ENCODE peak calls at places on chromosomes 2 and 18, in nine cellular contexts. E, G, L, T, B, C, S, H and J are unnamed samples.

GRCh38 chr18:22348521-22349316 is 69.0 kb downstream of the CTAGE1 start:
- DNase-seq in E (peak; percentile 81), G (peak; percentile 68), L (peak; percentile 90), T (no peak), B (peak; percentile 87), C (peak; percentile 86), S (no peak), H (peak; percentile 70), J (no peak)

GRCh38 chr2:100202567-100202966 is 60.2 kb upstream of the AFF3 start:
- DNase-seq in E (no peak), G (peak; percentile 34), L (no peak), T (no peak), B (no peak), C (no peak), S (no peak), H (no peak), J (no peak)

GRCh38 chr2:165868211-165868610 is 74.2 kb upstream of the GALNT3 start:
- DNase-seq in E (no peak), G (no peak), L (no peak), T (no peak), B (no peak), C (no peak), S (no peak), H (no peak), J (no peak)

GRCh38 chr2:54803783-54804758 is 80.6 kb downstream of the EML6 start:
- DNase-seq in E (no peak), G (no peak), L (no peak), T (no peak), B (no peak), C (no peak), S (no peak), H (no peak), J (no peak)

GRCh38 chr2:118464546-118464945 is 376.3 kb downstream of the INSIG2 start:
- DNase-seq in E (no peak), G (no peak), L (no peak), T (no peak), B (no peak), C (no peak), S (no peak), H (no peak), J (no peak)

GRCh38 chr2:145635706-145636427 is 1115.9 kb upstream of the ZEB2 start:
- DNase-seq in E (no peak), G (no peak), L (no peak), T (no peak), B (no peak), C (no peak), S (no peak), H (no peak), J (no peak)

GRCh38 chr2:219480004-219480403 is 18.7 kb upstream of the GMPPA start:
- DNase-seq in E (no peak), G (no peak), L (no peak), T (no peak), B (no peak), C (no peak), S (no peak), H (no peak), J (no peak)

GRCh38 chr2:4883375-4883774 is 808.8 kb upstream of the SOX11 start:
- DNase-seq in E (no peak), G (no peak), L (no peak), T (no peak), B (no peak), C (no peak), S (no peak), H (no peak), J (no peak)

GRCh38 chr18:43661570-43661969 is 384.3 kb upstream of the SYT4 start:
- DNase-seq in E (peak; percentile 40), G (peak; percentile 35), L (no peak), T (no peak), B (no peak), C (no peak), S (no peak), H (no peak), J (no peak)

GRCh38 chr2:73069855-73070650 is 1.5 kb downstream of the SFXN5 start:
- DNase-seq in E (no peak), G (no peak), L (peak; percentile 77), T (no peak), B (no peak), C (no peak), S (no peak), H (no peak), J (no peak)

GRCh38 chr18:46155652-46156051 is 51.5 kb downstream of the HAUS1 start:
- DNase-seq in E (peak; percentile 99), G (no peak), L (no peak), T (no peak), B (no peak), C (no peak), S (no peak), H (no peak), J (peak; percentile 51)

GRCh38 chr2:223865124-223865523 is 27.7 kb upstream of the AP1S3 start:
- DNase-seq in E (no peak), G (no peak), L (no peak), T (no peak), B (no peak), C (no peak), S (no peak), H (no peak), J (no peak)

GRCh38 chr2:195513119-195513518 is 143.9 kb upstream of the SLC39A10 start:
- DNase-seq in E (no peak), G (peak; percentile 85), L (no peak), T (peak; percentile 33), B (no peak), C (no peak), S (no peak), H (no peak), J (no peak)

GRCh38 chr2:219609149-219609750 is 11.6 kb downstream of the STK11IP start:
- DNase-seq in E (no peak), G (no peak), L (peak; percentile 48), T (no peak), B (no peak), C (no peak), S (no peak), H (no peak), J (no peak)

GRCh38 chr18:77071711-77072292 is 60.8 kb downstream of the MBP start:
- DNase-seq in E (peak; percentile 61), G (no peak), L (peak; percentile 78), T (no peak), B (no peak), C (no peak), S (no peak), H (no peak), J (peak; percentile 52)

GRCh38 chr18:77073336-77074093 is 59.1 kb downstream of the MBP start:
- DNase-seq in E (no peak), G (no peak), L (no peak), T (no peak), B (no peak), C (no peak), S (no peak), H (no peak), J (no peak)

GRCh38 chr18:77074431-77074830 is 58.2 kb downstream of the MBP start:
- DNase-seq in E (no peak), G (no peak), L (no peak), T (no peak), B (no peak), C (no peak), S (no peak), H (no peak), J (no peak)

GRCh38 chr18:77071061-77071460 is 61.5 kb downstream of the MBP start:
- DNase-seq in E (no peak), G (no peak), L (no peak), T (no peak), B (no peak), C (no peak), S (no peak), H (no peak), J (no peak)

GRCh38 chr18:77072566-77072965 is 60.0 kb downstream of the MBP start:
- DNase-seq in E (no peak), G (no peak), L (no peak), T (no peak), B (no peak), C (no peak), S (no peak), H (no peak), J (no peak)
- H3K27ac ChIP-seq in E (peak overlapping the region; percentile 23), G (no peak overlapping the region), L (no peak overlapping the region), T (no peak overlapping the region), B (peak overlapping the region; percentile 56), C (no peak overlapping the region), S (no peak overlapping the region), H (peak overlapping the region; percentile 50), J (peak overlapping the region; percentile 30)

GRCh38 chr18:40006553-40007073 is 1948.4 kb upstream of the PIK3C3 start:
- DNase-seq in E (no peak), G (peak; percentile 7), L (no peak), T (no peak), B (no peak), C (no peak), S (no peak), H (no peak), J (no peak)
- TF ChIP-seq CTCF in E (no peak), G (no peak), L (no peak), T (no peak), B (no peak), C (no peak), S (no peak), H (no peak), J (no peak)

GRCh38 chr2:159126653-159127052 is 158.2 kb downstream of the TANC1 start:
- DNase-seq in E (no peak), G (no peak), L (no peak), T (no peak), B (no peak), C (no peak), S (no peak), H (no peak), J (no peak)

GRCh38 chr2:159130302-159130701 is 156.2 kb downstream of the WDSUB1 start:
- DNase-seq in E (no peak), G (no peak), L (no peak), T (no peak), B (no peak), C (no peak), S (no peak), H (no peak), J (no peak)

GRCh38 chr2:159129301-159129700 is 157.2 kb downstream of the WDSUB1 start:
- DNase-seq in E (no peak), G (no peak), L (no peak), T (no peak), B (no peak), C (no peak), S (no peak), H (no peak), J (no peak)

GRCh38 chr2:159129807-159130206 is 156.7 kb downstream of the WDSUB1 start:
- DNase-seq in E (no peak), G (no peak), L (no peak), T (no peak), B (peak; percentile 69), C (no peak), S (no peak), H (no peak), J (no peak)

DNA sequence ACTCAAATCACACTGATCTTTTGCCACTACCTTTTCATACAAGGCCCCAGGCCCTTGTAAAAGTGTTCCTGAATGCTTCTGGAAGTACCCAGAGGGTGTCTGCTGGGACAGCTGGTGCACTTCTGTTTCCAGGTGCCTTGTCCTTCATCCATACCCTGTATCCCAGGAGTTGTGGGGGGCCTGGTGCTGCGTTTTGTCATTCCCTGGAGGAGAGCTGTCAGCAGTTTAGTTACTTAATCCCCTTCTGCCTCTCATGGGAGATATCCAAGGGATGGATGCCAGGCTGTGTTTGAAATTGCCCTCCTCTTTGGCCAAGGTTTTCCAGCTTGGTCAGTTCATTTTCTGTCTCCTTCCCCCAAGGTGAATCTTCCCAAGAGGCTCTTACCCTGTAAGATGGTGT is 158.3 kb downstream of the WDSUB1 start:
- DNase-seq in E (no peak), G (peak; percentile 71), L (no peak), T (no peak), B (no peak), C (no peak), S (no peak), H (no peak), J (no peak)
- H3K27ac ChIP-seq in E (no peak overlapping the region), G (peak overlapping the region; percentile 11), L (no peak overlapping the region), T (no peak overlapping the region), B (peak overlapping the region; percentile 60), C (no peak overlapping the region), S (no peak overlapping the region), H (no peak overlapping the region), J (no peak overlapping the region)

GRCh38 chr2:161975062-161975812 is 98.8 kb downstream of the DPP4 start:
- DNase-seq in E (no peak), G (no peak), L (no peak), T (no peak), B (no peak), C (no peak), S (no peak), H (no peak), J (no peak)
- TF ChIP-seq CTCF in E (no peak), G (no peak), L (no peak), T (no peak), B (no peak), C (no peak), S (no peak), H (no peak), J (no peak)